ENCODE peak calls at places on chromosome 11, in nine cellular contexts. One of them, this sample, is unnamed.

GRCh38 chr11:23233075-23233474 is 372.8 kb upstream of the CCDC179 start:
- DNase-seq in testis: no peak
- DNase-seq in adrenal gland: no peak
- DNase-seq in spleen: no peak
- DNase-seq in breast epithelium: no peak
- DNase-seq in thyroid gland: no peak
- DNase-seq in IMR-90: peak; percentile 76
- DNase-seq in heart left ventricle: no peak
- DNase-seq in stomach: no peak
- DNase-seq in this sample: no peak

GRCh38 chr11:73308003-73308962 is at the start of gene ARHGEF17:
- DNase-seq in testis: peak; percentile 76
- DNase-seq in adrenal gland: peak; percentile 68
- DNase-seq in spleen: peak; percentile 87
- DNase-seq in breast epithelium: peak; percentile 78
- DNase-seq in thyroid gland: peak; percentile 85
- DNase-seq in IMR-90: peak; percentile 76
- DNase-seq in heart left ventricle: peak; percentile 87
- DNase-seq in stomach: peak; percentile 73
- DNase-seq in this sample: peak; percentile 60

GRCh38 chr11:71185411-71185810 is 67.0 kb downstream of the SHANK2 start:
- DNase-seq in testis: no peak
- DNase-seq in adrenal gland: no peak
- DNase-seq in spleen: no peak
- DNase-seq in breast epithelium: no peak
- DNase-seq in thyroid gland: no peak
- DNase-seq in IMR-90: no peak
- DNase-seq in heart left ventricle: no peak
- DNase-seq in stomach: no peak
- DNase-seq in this sample: no peak

GRCh38 chr11:127345819-127346459 is 345.4 kb upstream of the KIRREL3 start:
- DNase-seq in testis: peak; percentile 58
- DNase-seq in adrenal gland: peak; percentile 36
- DNase-seq in spleen: no peak
- DNase-seq in breast epithelium: no peak
- DNase-seq in thyroid gland: peak; percentile 17
- DNase-seq in IMR-90: peak; percentile 33
- DNase-seq in heart left ventricle: peak; percentile 7
- DNase-seq in stomach: no peak
- DNase-seq in this sample: peak; percentile 22

GRCh38 chr11:18046116-18046777 is at the start of gene TPH1:
- DNase-seq in testis: peak; percentile 57
- DNase-seq in adrenal gland: peak; percentile 25
- DNase-seq in spleen: no peak
- DNase-seq in breast epithelium: no peak
- DNase-seq in thyroid gland: peak; percentile 67
- DNase-seq in IMR-90: peak; percentile 36
- DNase-seq in heart left ventricle: peak; percentile 13
- DNase-seq in stomach: peak; percentile 74
- DNase-seq in this sample: peak; percentile 44

GRCh38 chr11:3622521-3622920 is 19.3 kb downstream of the ART5 start:
- DNase-seq in testis: no peak
- DNase-seq in adrenal gland: no peak
- DNase-seq in spleen: peak; percentile 54
- DNase-seq in breast epithelium: no peak
- DNase-seq in thyroid gland: no peak
- DNase-seq in IMR-90: no peak
- DNase-seq in heart left ventricle: no peak
- DNase-seq in stomach: no peak
- DNase-seq in this sample: no peak

GRCh38 chr11:20671856-20672546 is 2.6 kb downstream of the NELL1 start:
- DNase-seq in testis: no peak
- DNase-seq in adrenal gland: no peak
- DNase-seq in spleen: no peak
- DNase-seq in breast epithelium: no peak
- DNase-seq in thyroid gland: no peak
- DNase-seq in IMR-90: no peak
- DNase-seq in heart left ventricle: no peak
- DNase-seq in stomach: no peak
- DNase-seq in this sample: no peak

GRCh38 chr11:16825091-16825490 is 86.6 kb downstream of the C11orf58 start:
- DNase-seq in testis: no peak
- DNase-seq in adrenal gland: no peak
- DNase-seq in spleen: no peak
- DNase-seq in breast epithelium: no peak
- DNase-seq in thyroid gland: no peak
- DNase-seq in IMR-90: no peak
- DNase-seq in heart left ventricle: no peak
- DNase-seq in stomach: no peak
- DNase-seq in this sample: no peak

GRCh38 chr11:33761471-33761870 is 12.8 kb downstream of the FBXO3 start:
- DNase-seq in testis: no peak
- DNase-seq in adrenal gland: no peak
- DNase-seq in spleen: no peak
- DNase-seq in breast epithelium: no peak
- DNase-seq in thyroid gland: no peak
- DNase-seq in IMR-90: no peak
- DNase-seq in heart left ventricle: no peak
- DNase-seq in stomach: no peak
- DNase-seq in this sample: no peak

GRCh38 chr11:11580831-11581492 is 40.8 kb downstream of the GALNT18 start:
- DNase-seq in testis: peak; percentile 44
- DNase-seq in adrenal gland: peak; percentile 60
- DNase-seq in spleen: no peak
- DNase-seq in breast epithelium: no peak
- DNase-seq in thyroid gland: peak; percentile 44
- DNase-seq in IMR-90: no peak
- DNase-seq in heart left ventricle: peak; percentile 33
- DNase-seq in stomach: no peak
- DNase-seq in this sample: no peak

GRCh38 chr11:91625495-91625894 is 599.1 kb upstream of the FAT3 start:
- DNase-seq in testis: no peak
- DNase-seq in adrenal gland: no peak
- DNase-seq in spleen: no peak
- DNase-seq in breast epithelium: no peak
- DNase-seq in thyroid gland: no peak
- DNase-seq in IMR-90: no peak
- DNase-seq in heart left ventricle: no peak
- DNase-seq in stomach: no peak
- DNase-seq in this sample: no peak

GRCh38 chr11:68076371-68077042 is 37.7 kb downstream of the TCIRG1 start:
- DNase-seq in testis: no peak
- DNase-seq in adrenal gland: no peak
- DNase-seq in spleen: no peak
- DNase-seq in breast epithelium: no peak
- DNase-seq in thyroid gland: no peak
- DNase-seq in IMR-90: no peak
- DNase-seq in heart left ventricle: no peak
- DNase-seq in stomach: no peak
- DNase-seq in this sample: peak; percentile 44
- H3K36me3 ChIP-seq in testis: no peaks in the 10 kb centered on the region
- H3K36me3 ChIP-seq in adrenal gland: no peaks in the 10 kb centered on the region
- H3K36me3 ChIP-seq in spleen: peaks cover 72% of the 10 kb centered on the region
- H3K36me3 ChIP-seq in breast epithelium: no peaks in the 10 kb centered on the region
- H3K36me3 ChIP-seq in thyroid gland: peaks cover 8% of the 10 kb centered on the region
- H3K36me3 ChIP-seq in IMR-90: peaks cover 15% of the 10 kb centered on the region
- H3K36me3 ChIP-seq in heart left ventricle: peaks cover 51% of the 10 kb centered on the region
- H3K36me3 ChIP-seq in stomach: peaks cover 21% of the 10 kb centered on the region
- H3K36me3 ChIP-seq in this sample: no peaks in the 10 kb centered on the region

GRCh38 chr11:67277231-67277961 is 11.1 kb downstream of the GRK2 start:
- DNase-seq in testis: peak; percentile 85
- DNase-seq in adrenal gland: peak; percentile 77
- DNase-seq in spleen: peak; percentile 99
- DNase-seq in breast epithelium: peak; percentile 86
- DNase-seq in thyroid gland: peak; percentile 67
- DNase-seq in IMR-90: peak; percentile 64
- DNase-seq in heart left ventricle: peak; percentile 93
- DNase-seq in stomach: peak; percentile 91
- DNase-seq in this sample: peak; percentile 87
- TF ChIP-seq POLR2A in testis: no peak
- TF ChIP-seq POLR2A in adrenal gland: no peak
- TF ChIP-seq POLR2A in spleen: no peak
- TF ChIP-seq POLR2A in breast epithelium: no peak
- TF ChIP-seq POLR2A in thyroid gland: no peak
- TF ChIP-seq POLR2A in IMR-90: no peak
- TF ChIP-seq POLR2A in heart left ventricle: peak; percentile 52
- TF ChIP-seq POLR2A in stomach: no peak
- TF ChIP-seq POLR2A in this sample: peak; percentile 27

DNA sequence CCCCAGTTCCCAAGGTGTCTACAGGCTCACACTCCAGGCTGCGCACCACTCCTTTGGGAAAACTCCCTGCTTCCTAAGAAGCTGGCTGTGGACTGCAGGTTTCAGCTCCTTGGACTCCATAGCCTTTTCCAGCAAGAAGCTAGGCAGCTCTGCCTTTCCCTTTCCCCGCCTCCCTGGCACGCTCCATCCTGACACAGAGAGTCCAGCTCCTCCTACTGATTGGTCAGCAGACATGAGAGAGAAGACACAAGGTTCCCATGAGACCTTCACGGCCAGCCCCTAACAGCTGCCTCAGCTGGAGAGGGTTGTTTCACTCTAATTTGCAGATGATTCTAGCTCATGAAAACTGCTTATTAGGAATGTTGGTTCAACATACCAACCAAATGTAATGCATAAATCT is 27.6 kb downstream of the TENM4 start:
- DNase-seq in testis: peak; percentile 92
- DNase-seq in adrenal gland: peak; percentile 90
- DNase-seq in spleen: no peak
- DNase-seq in breast epithelium: peak; percentile 46
- DNase-seq in thyroid gland: peak; percentile 86
- DNase-seq in IMR-90: peak; percentile 94
- DNase-seq in heart left ventricle: peak; percentile 85
- DNase-seq in stomach: peak; percentile 42
- DNase-seq in this sample: peak; percentile 35
- H3K4me3 ChIP-seq in testis: no peak overlapping the region
- H3K4me3 ChIP-seq in adrenal gland: no peak overlapping the region
- H3K4me3 ChIP-seq in spleen: no peak overlapping the region
- H3K4me3 ChIP-seq in breast epithelium: no peak overlapping the region
- H3K4me3 ChIP-seq in thyroid gland: no peak overlapping the region
- H3K4me3 ChIP-seq in IMR-90: no peak overlapping the region
- H3K4me3 ChIP-seq in heart left ventricle: no peak overlapping the region
- H3K4me3 ChIP-seq in stomach: no peak overlapping the region
- H3K4me3 ChIP-seq in this sample: no peak overlapping the region

GRCh38 chr11:44940835-44941234 is 9.8 kb downstream of the TP53I11 start:
- DNase-seq in testis: no peak
- DNase-seq in adrenal gland: no peak
- DNase-seq in spleen: no peak
- DNase-seq in breast epithelium: no peak
- DNase-seq in thyroid gland: no peak
- DNase-seq in IMR-90: no peak
- DNase-seq in heart left ventricle: no peak
- DNase-seq in stomach: no peak
- DNase-seq in this sample: no peak
- H3K36me3 ChIP-seq in testis: no peaks in the 10 kb centered on the region
- H3K36me3 ChIP-seq in adrenal gland: no peaks in the 10 kb centered on the region
- H3K36me3 ChIP-seq in spleen: peaks cover 55% of the 10 kb centered on the region
- H3K36me3 ChIP-seq in breast epithelium: no peaks in the 10 kb centered on the region
- H3K36me3 ChIP-seq in thyroid gland: no peaks in the 10 kb centered on the region
- H3K36me3 ChIP-seq in IMR-90: peaks cover 26% of the 10 kb centered on the region
- H3K36me3 ChIP-seq in heart left ventricle: no peaks in the 10 kb centered on the region
- H3K36me3 ChIP-seq in stomach: no peaks in the 10 kb centered on the region
- H3K36me3 ChIP-seq in this sample: no peaks in the 10 kb centered on the region

GRCh38 chr11:762421-763072 is 14.7 kb downstream of the GATD1 start:
- DNase-seq in testis: no peak
- DNase-seq in adrenal gland: peak; percentile 77
- DNase-seq in spleen: peak; percentile 76
- DNase-seq in breast epithelium: peak; percentile 54
- DNase-seq in thyroid gland: no peak
- DNase-seq in IMR-90: peak; percentile 74
- DNase-seq in heart left ventricle: no peak
- DNase-seq in stomach: peak; percentile 47
- DNase-seq in this sample: no peak

GRCh38 chr11:763073-763463 is 14.2 kb downstream of the GATD1 start:
- DNase-seq in testis: no peak
- DNase-seq in adrenal gland: no peak
- DNase-seq in spleen: no peak
- DNase-seq in breast epithelium: no peak
- DNase-seq in thyroid gland: no peak
- DNase-seq in IMR-90: no peak
- DNase-seq in heart left ventricle: no peak
- DNase-seq in stomach: peak; percentile 64
- DNase-seq in this sample: peak; percentile 52

GRCh38 chr11:764322-765024 is 12.8 kb downstream of the GATD1 start:
- DNase-seq in testis: no peak
- DNase-seq in adrenal gland: no peak
- DNase-seq in spleen: no peak
- DNase-seq in breast epithelium: no peak
- DNase-seq in thyroid gland: no peak
- DNase-seq in IMR-90: no peak
- DNase-seq in heart left ventricle: no peak
- DNase-seq in stomach: no peak
- DNase-seq in this sample: no peak

GRCh38 chr11:763549-764321 is 13.6 kb downstream of the GATD1 start:
- DNase-seq in testis: no peak
- DNase-seq in adrenal gland: no peak
- DNase-seq in spleen: peak; percentile 76
- DNase-seq in breast epithelium: no peak
- DNase-seq in thyroid gland: no peak
- DNase-seq in IMR-90: no peak
- DNase-seq in heart left ventricle: no peak
- DNase-seq in stomach: no peak
- DNase-seq in this sample: no peak

DNA sequence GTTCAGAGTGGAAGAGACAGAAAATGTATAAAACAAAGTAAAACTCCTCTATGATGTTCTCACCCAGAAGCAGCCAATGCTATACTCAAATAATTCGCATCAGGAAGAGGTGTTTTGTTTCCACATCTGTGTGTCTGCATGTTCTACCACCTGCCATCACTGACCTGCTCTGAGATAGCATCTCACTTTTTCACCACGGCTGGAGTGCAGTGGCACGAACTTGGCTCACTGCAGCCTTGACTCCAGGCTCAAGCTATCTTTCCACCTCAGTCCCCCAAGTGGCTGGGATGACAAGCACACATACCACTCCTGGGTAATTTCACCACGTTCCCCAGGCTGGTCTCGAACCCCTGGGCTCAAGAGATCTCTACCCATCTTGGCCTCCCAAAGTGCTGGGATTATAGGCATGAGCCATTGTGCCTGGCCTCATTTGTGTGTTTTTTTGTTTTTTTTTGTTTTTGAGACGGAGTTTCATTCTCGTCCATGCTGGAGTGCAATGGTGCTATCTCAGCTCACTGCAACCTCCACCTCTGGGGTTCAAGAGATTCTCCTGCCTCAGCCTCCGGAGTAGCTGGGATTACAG is 14.4 kb downstream of the TALDO1 start:
- DNase-seq in testis: no peak
- DNase-seq in adrenal gland: no peak
- DNase-seq in spleen: no peak
- DNase-seq in breast epithelium: no peak
- DNase-seq in thyroid gland: no peak
- DNase-seq in IMR-90: no peak
- DNase-seq in heart left ventricle: no peak
- DNase-seq in stomach: no peak
- DNase-seq in this sample: no peak
- TF ChIP-seq POLR2A in testis: no peak
- TF ChIP-seq POLR2A in adrenal gland: no peak
- TF ChIP-seq POLR2A in spleen: no peak
- TF ChIP-seq POLR2A in breast epithelium: no peak
- TF ChIP-seq POLR2A in thyroid gland: no peak
- TF ChIP-seq POLR2A in IMR-90: no peak
- TF ChIP-seq POLR2A in heart left ventricle: no peak
- TF ChIP-seq POLR2A in stomach: no peak
- TF ChIP-seq POLR2A in this sample: no peak